ENCODE peak calls at places on chromosomes 1 and 21, in seven cellular contexts. A is Peyer's patch, B is endothelial cell of umbilical vein, X is heart left ventricle, H is uterus, P is body of pancreas, T is adrenal gland. V is an unnamed sample.

GRCh38 chr1:59505596-59506028 is 208.7 kb downstream of the FGGY start:
- DNase-seq in A (no peak), B (no peak), X (no peak), H (no peak), P (no peak), T (no peak), V (no peak)

GRCh38 chr1:208026880-208027438 is 116.0 kb upstream of the CD34 start:
- DNase-seq in A (no peak), B (no peak), X (no peak), H (no peak), P (no peak), T (no peak), V (no peak)

GRCh38 chr1:181318858-181319235 is 164.5 kb upstream of the CACNA1E start:
- DNase-seq in A (no peak), B (no peak), X (no peak), H (no peak), P (no peak), T (no peak), V (no peak)

GRCh38 chr1:40723196-40723955 is 31.9 kb downstream of the NFYC start:
- DNase-seq in A (no peak), B (no peak), X (no peak), H (no peak), P (no peak), T (no peak), V (peak; percentile 44)

GRCh38 chr1:219938706-219939105 is 10.3 kb upstream of the SLC30A10 start:
- DNase-seq in A (no peak), B (no peak), X (no peak), H (no peak), P (no peak), T (peak; percentile 65), V (no peak)

GRCh38 chr1:234533975-234534876 is 55.2 kb upstream of the TARBP1 start:
- DNase-seq in A (peak; percentile 89), B (peak; percentile 86), X (peak; percentile 96), H (peak; percentile 97), P (peak; percentile 87), T (peak; percentile 98), V (peak; percentile 97)

GRCh38 chr1:166069390-166069789 is 97.4 kb downstream of the FAM78B start:
- DNase-seq in A (no peak), B (no peak), X (no peak), H (no peak), P (no peak), T (no peak), V (no peak)

GRCh38 chr21:27168084-27168483 is 201.2 kb upstream of the ADAMTS5 start:
- DNase-seq in A (no peak), B (no peak), X (no peak), H (no peak), P (no peak), T (no peak), V (no peak)

GRCh38 chr1:205811660-205812059 is 1.3 kb downstream of the SLC41A1 start:
- DNase-seq in A (no peak), B (no peak), X (peak; percentile 67), H (no peak), P (peak; percentile 62), T (peak; percentile 86), V (no peak)

GRCh38 chr21:37636152-37636860 is 269.7 kb downstream of the DYRK1A start:
- DNase-seq in A (no peak), B (peak; percentile 71), X (no peak), H (no peak), P (no peak), T (no peak), V (no peak)

GRCh38 chr1:4506591-4506990 is 147.8 kb upstream of the AJAP1 start:
- DNase-seq in A (no peak), B (no peak), X (no peak), H (no peak), P (no peak), T (no peak), V (no peak)

GRCh38 chr1:247646867-247647266 is 32.7 kb downstream of the OR13G1 start:
- DNase-seq in A (no peak), B (no peak), X (no peak), H (no peak), P (no peak), T (no peak), V (no peak)

GRCh38 chr1:86466986-86467385 is 1.7 kb upstream of the CLCA1 start:
- DNase-seq in A (no peak), B (no peak), X (no peak), H (no peak), P (no peak), T (no peak), V (no peak)
- H3K4me1 ChIP-seq in A (no peaks in the 10 kb centered on the region), B (peaks cover 3% of the 10 kb centered on the region), X (no peaks in the 10 kb centered on the region), H (no peaks in the 10 kb centered on the region), P (no peaks in the 10 kb centered on the region), T (no peaks in the 10 kb centered on the region), V (no peaks in the 10 kb centered on the region)

DNA sequence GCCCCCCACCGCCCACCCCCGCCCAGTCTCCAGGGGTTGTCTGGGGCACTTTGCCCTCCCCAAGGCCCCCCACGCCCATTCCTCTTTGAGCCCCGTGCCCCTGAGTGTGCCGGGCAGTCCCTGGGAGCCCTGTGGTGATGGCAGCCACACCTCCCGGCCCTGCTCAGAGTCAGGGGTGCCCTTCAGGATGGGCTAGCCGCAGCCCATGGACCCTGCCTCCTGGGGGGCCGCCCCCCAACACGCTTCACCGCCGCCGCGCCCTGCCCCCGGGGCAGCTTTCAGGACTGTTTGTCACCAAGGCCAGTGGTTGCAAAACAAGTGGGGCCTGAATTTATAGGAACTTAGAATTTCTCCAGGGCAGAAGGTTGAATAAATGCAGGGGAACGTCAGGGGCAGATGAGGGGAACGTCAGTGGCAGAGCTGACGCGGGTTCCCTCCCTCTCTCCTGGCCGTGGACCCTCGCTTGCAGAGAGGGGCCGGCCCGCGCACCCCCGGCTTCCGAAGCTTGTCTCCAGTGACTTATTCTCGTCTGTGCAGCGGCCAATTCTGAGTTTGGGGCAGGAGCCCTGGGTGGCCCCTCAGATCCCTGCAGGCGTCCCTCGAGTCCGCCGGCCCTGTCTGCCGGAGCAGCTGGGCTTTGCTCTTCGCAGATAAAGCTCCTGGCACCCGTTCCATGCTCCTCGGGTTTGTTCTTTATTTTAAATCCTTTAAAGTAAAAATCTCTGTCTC is 41.2 kb upstream of the ADARB1 start:
- DNase-seq in A (peak; percentile 37), B (no peak), X (no peak), H (no peak), P (no peak), T (peak; percentile 61), V (no peak)
- H3K4me3 ChIP-seq in A (no peak overlapping the region), B (no peak overlapping the region), X (no peak overlapping the region), H (no peak overlapping the region), P (no peak overlapping the region), T (no peak overlapping the region), V (peak overlapping the region; percentile 53)

GRCh38 chr1:192545781-192546521 is 29.6 kb upstream of the RGS1 start:
- DNase-seq in A (no peak), B (peak; percentile 34), X (no peak), H (no peak), P (no peak), T (no peak), V (no peak)
- TF ChIP-seq POLR2A in A (no peak), B (no peak), X (no peak), H (no peak), P (no peak), T (no peak), V (no peak)

GRCh38 chr1:201537467-201537866 is 1.5 kb upstream of the NAV1 start:
- DNase-seq in A (no peak), B (no peak), X (no peak), H (no peak), P (no peak), T (no peak), V (no peak)

GRCh38 chr1:201537966-201538617 is 835 bp upstream of the NAV1 start:
- DNase-seq in A (no peak), B (peak; percentile 71), X (no peak), H (no peak), P (no peak), T (no peak), V (no peak)

GRCh38 chr1:201539561-201540404 is 856 bp downstream of the NAV1 start:
- DNase-seq in A (peak; percentile 55), B (peak; percentile 86), X (peak; percentile 72), H (peak; percentile 60), P (no peak), T (peak; percentile 59), V (peak; percentile 46)

GRCh38 chr1:201537028-201537427 is 1.9 kb upstream of the NAV1 start:
- DNase-seq in A (no peak), B (no peak), X (no peak), H (no peak), P (no peak), T (no peak), V (no peak)

GRCh38 chr1:201538618-201539551 is at the start of gene NAV1:
- DNase-seq in A (peak; percentile 56), B (peak; percentile 84), X (peak; percentile 77), H (peak; percentile 77), P (peak; percentile 49), T (peak; percentile 69), V (peak; percentile 62)
- H3K4me1 ChIP-seq in A (no peaks in the 10 kb centered on the region), B (peaks cover 74% of the 10 kb centered on the region), X (peaks cover 45% of the 10 kb centered on the region), H (no peaks in the 10 kb centered on the region), P (peaks cover 17% of the 10 kb centered on the region), T (no peaks in the 10 kb centered on the region), V (peaks cover 5% of the 10 kb centered on the region)

GRCh38 chr1:168180148-168180524 is 1.4 kb downstream of the TIPRL start:
- DNase-seq in A (no peak), B (no peak), X (no peak), H (no peak), P (no peak), T (no peak), V (no peak)
- H3K4me3 ChIP-seq in A (peak overlapping the region; percentile 82), B (peak overlapping the region; percentile 88), X (peak overlapping the region; percentile 86), H (peak overlapping the region; percentile 86), P (no peak overlapping the region), T (no peak overlapping the region), V (peak overlapping the region; percentile 91)

GRCh38 chr1:228082975-228083870 is 715 bp downstream of the ARF1 start:
- DNase-seq in A (peak; percentile 78), B (peak; percentile 29), X (peak; percentile 78), H (peak; percentile 62), P (peak; percentile 71), T (peak; percentile 68), V (peak; percentile 64)
- TF ChIP-seq POLR2A in A (peak; percentile 70), B (no peak), X (no peak), H (no peak), P (peak; percentile 84), T (no peak), V (no peak)